ENCODE peak calls at places on chromosomes 12 and 14, in eight cellular contexts. J is uterus, Q is SK-N-SH, F is astrocyte of the spinal cord, Z is cardiac muscle cell, D is left lung, H is colonic mucosa, K is IMR-90. M is an unnamed sample.
A peak's percentile ranks its signal among the peaks of the same experiment; 100 is the strongest.

GRCh38 chr12:69254046-69254445 is 14.7 kb downstream of the CPSF6 start:
- DNase-seq in D (no peak), J (no peak), H (no peak), Z (peak; percentile 67), F (peak; percentile 58), K (peak; percentile 46), Q (peak; percentile 42), M (peak; percentile 53)

GRCh38 chr12:26271024-26271423 is 75.7 kb downstream of the SSPN start:
- DNase-seq in Z (peak; percentile 55), J (no peak), K (peak; percentile 50), Q (no peak), D (no peak), H (no peak), F (no peak), M (no peak)

GRCh38 chr12:62998454-62998853 is 63.5 kb upstream of the PPM1H start:
- DNase-seq in D (no peak), H (no peak), F (no peak), Z (no peak), K (no peak), Q (no peak), J (no peak), M (no peak)

GRCh38 chr12:76399040-76399439 is 50.8 kb upstream of the BBS10 start:
- DNase-seq in F (no peak), Q (no peak), H (no peak), Z (no peak), K (no peak), D (no peak), J (no peak), M (no peak)

GRCh38 chr12:92602476-92602875 is 100.3 kb upstream of the PLEKHG7 start:
- DNase-seq in K (peak; percentile 96), Q (no peak), J (no peak), F (peak; percentile 84), H (no peak), D (no peak), Z (peak; percentile 91), M (peak; percentile 93)

GRCh38 chr14:56147980-56148901 is 30.0 kb downstream of the PELI2 start:
- DNase-seq in F (no peak), H (no peak), J (no peak), D (no peak), Z (no peak), Q (no peak), K (no peak), M (no peak)

GRCh38 chr12:162467-163307 is 51.3 kb downstream of the SLC6A12 start:
- DNase-seq in K (no peak), Z (no peak), F (no peak), Q (peak; percentile 67), J (no peak), H (no peak), D (no peak), M (no peak)

GRCh38 chr14:77659822-77660221 is 43.4 kb upstream of the SPTLC2 start:
- DNase-seq in Q (no peak), K (peak; percentile 32), F (no peak), Z (no peak), D (no peak), J (no peak), H (no peak), M (no peak)

GRCh38 chr14:30034049-30034635 is 106.5 kb upstream of the PRKD1 start:
- DNase-seq in J (no peak), F (peak; percentile 26), K (peak; percentile 17), Q (no peak), D (no peak), Z (no peak), H (no peak), M (peak; percentile 51)

GRCh38 chr14:57998731-57999130 is 132.8 kb upstream of the SLC35F4 start:
- DNase-seq in H (no peak), F (no peak), J (no peak), Z (no peak), D (no peak), Q (no peak), K (no peak), M (no peak)

GRCh38 chr14:77148510-77149231 is 7.1 kb upstream of the ZDHHC22 start:
- DNase-seq in J (no peak), Z (no peak), H (no peak), D (no peak), K (no peak), F (no peak), Q (no peak), M (no peak)

GRCh38 chr12:3263282-3263681 is 186.1 kb downstream of the TSPAN9 start:
- DNase-seq in J (no peak), F (no peak), Z (no peak), D (peak; percentile 66), Q (no peak), H (no peak), K (no peak), M (no peak)

GRCh38 chr14:94904636-94905035 is 134.7 kb upstream of the GSC start:
- DNase-seq in D (no peak), J (no peak), Q (no peak), K (peak; percentile 34), F (peak; percentile 63), H (no peak), Z (peak; percentile 45), M (peak; percentile 92)

GRCh38 chr14:71309756-71310155 is 402.5 kb downstream of the PCNX1 start:
- DNase-seq in D (no peak), J (no peak), K (no peak), Q (no peak), F (no peak), H (no peak), Z (no peak), M (no peak)
- TF ChIP-seq CTCF in D (no peak), J (no peak), K (no peak), Q (peak; percentile 14), F (no peak), H (no peak), Z (peak; percentile 11), M (peak; percentile 13)

GRCh38 chr14:92615451-92615850 is 101.9 kb downstream of the RIN3 start:
- DNase-seq in K (no peak), Z (no peak), J (no peak), D (no peak), H (no peak), F (no peak), Q (no peak), M (no peak)
- H3K4me3 ChIP-seq in K (no peak overlapping the region), Z (no peak overlapping the region), J (no peak overlapping the region), D (no peak overlapping the region), H (no peak overlapping the region), F (no peak overlapping the region), Q (no peak overlapping the region), M (no peak overlapping the region)

GRCh38 chr14:24437736-24438067 is 4.9 kb downstream of the SDR39U1 start:
- DNase-seq in H (no peak), F (no peak), D (no peak), Z (no peak), J (no peak), Q (no peak), K (no peak), M (no peak)

GRCh38 chr14:24435998-24436354 is 6.2 kb downstream of the KHNYN start:
- DNase-seq in D (no peak), Q (no peak), K (no peak), H (no peak), J (no peak), Z (no peak), F (no peak), M (no peak)

GRCh38 chr14:24436355-24437019 is 6.1 kb downstream of the SDR39U1 start:
- DNase-seq in Z (peak; percentile 84), F (peak; percentile 79), D (no peak), J (no peak), H (no peak), K (peak; percentile 85), Q (peak; percentile 83), M (peak; percentile 79)

GRCh38 chr14:24438198-24439095 is 4.1 kb downstream of the SDR39U1 start:
- DNase-seq in Q (no peak), K (no peak), H (no peak), F (no peak), J (no peak), Z (no peak), D (no peak), M (no peak)

DNA sequence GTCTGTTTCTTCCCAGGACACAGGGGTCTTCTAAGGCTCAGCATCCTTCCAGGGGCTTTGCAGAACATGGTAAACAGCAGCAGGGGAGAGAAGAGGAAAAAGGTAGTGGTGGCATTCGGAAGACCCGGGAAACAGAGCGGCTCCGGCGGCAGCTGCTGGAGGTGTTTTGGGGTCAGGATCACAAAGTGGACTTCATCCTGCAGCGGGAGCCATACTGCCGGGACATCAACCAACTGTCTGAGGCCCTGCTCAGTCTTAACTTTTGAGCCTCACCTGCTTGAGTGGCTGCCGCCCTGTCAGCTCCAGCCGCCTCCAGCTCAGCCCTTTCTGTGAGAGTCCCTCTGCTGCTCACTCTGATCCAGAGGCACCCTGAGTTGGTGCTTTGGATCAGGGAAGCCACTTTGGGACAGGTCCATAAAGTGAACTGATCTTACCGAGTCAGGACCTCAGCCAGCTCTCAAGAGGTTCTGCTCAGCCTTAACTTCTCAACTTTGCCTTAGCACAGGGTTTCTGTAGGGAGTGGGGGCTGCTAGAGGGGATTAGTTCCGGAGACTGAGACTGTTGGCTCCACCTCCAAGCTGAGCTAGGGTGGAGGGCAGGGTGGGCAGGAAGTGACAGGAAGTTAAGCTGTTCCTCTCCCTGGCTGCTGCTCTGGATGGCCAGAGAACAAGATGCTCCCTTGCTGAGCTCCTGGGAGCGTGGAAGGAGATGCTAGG is 5.4 kb downstream of the SDR39U1 start:
- DNase-seq in Z (no peak), K (no peak), H (no peak), Q (no peak), J (no peak), F (no peak), D (no peak), M (no peak)
- TF ChIP-seq CTCF in Z (no peak), K (no peak), H (no peak), Q (no peak), J (peak; percentile 15), F (no peak), D (peak; percentile 14), M (no peak)

DNA sequence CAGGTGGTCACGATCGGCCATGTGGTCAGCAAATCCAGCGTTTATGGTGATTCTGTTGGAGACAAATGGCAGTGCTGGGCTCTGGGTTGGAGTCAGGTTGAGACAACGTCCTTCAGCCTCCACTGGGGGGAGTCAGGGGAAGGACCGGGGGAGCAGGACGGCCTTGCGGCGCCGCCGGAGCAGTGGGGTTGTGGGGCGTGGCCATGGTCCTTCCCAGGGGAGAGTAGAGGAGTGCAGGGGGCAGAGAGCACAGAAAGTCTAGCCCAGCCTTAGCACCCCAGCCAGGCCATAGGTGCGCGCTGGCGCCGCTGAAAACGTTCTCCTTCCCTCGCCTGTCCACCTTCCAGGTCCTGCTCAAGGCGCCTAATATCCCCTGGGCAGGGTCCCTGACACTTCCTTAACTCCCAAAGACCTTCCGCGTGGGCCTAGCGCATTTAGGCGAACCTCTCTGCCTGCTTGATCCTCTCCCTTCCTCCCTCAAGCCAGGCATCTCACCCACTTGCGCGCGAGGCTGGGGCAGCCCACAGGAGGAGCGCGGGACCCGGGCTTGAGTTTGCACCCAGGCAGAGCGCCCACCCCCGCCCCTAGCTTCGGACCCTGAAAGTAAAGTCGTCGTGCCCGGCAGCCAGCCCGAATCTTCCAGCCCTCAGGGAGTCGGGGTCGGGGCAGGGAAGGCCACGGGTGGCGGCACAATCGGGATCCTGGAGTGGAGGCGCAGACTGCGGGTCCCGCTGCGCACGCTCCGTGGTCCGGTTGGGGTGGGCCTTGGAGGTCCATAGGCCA is 3.1 kb upstream of the KIF26A start:
- DNase-seq in H (no peak), Q (peak; percentile 81), Z (peak; percentile 14), D (peak; percentile 80), J (no peak), K (no peak), F (no peak), M (no peak)
- H3K4me3 ChIP-seq in H (no peak overlapping the region), Q (no peak overlapping the region), Z (peak overlapping the region; percentile 10), D (no peak overlapping the region), J (no peak overlapping the region), K (no peak overlapping the region), F (no peak overlapping the region), M (no peak overlapping the region)

GRCh38 chr12:64801381-64801780 is 23.1 kb upstream of the TBC1D30 start:
- DNase-seq in H (no peak), Z (no peak), D (no peak), J (no peak), Q (peak; percentile 31), F (no peak), K (no peak), M (no peak)
- TF ChIP-seq CTCF in H (no peak), Z (peak; percentile 29), D (no peak), J (no peak), Q (peak; percentile 45), F (peak; percentile 48), K (peak; percentile 39), M (peak; percentile 21)